ENCODE peak calls at places on chromosome 15, in five cellular contexts. U, H, Z, R and V are unnamed samples.

GRCh38 chr15:90465930-90466567 is 63.7 kb upstream of the CRTC3 start:
- DNase-seq in U (no peak), H (no peak), Z (peak), R (no peak), V (no peak)

GRCh38 chr15:34837246-34838016 is 42.1 kb upstream of the ACTC1 start:
- DNase-seq in U (no peak), H (no peak), Z (peak), R (no peak), V (no peak)

GRCh38 chr15:68019814-68020525 is 34.1 kb upstream of the PIAS1 start:
- DNase-seq in U (no peak), H (no peak), Z (no peak), R (no peak), V (no peak)

GRCh38 chr15:70438776-70439175 is 324.6 kb downstream of the UACA start:
- DNase-seq in U (no peak), H (no peak), Z (no peak), R (no peak), V (no peak)

GRCh38 chr15:78850926-78851600 is 21.6 kb upstream of the MORF4L1 start:
- DNase-seq in U (no peak), H (no peak), Z (no peak), R (no peak), V (no peak)

GRCh38 chr15:80483656-80484055 is 79.5 kb downstream of the ARNT2 start:
- DNase-seq in U (no peak), H (no peak), Z (no peak), R (no peak), V (no peak)

GRCh38 chr15:88686166-88686565 is 47.4 kb downstream of the ISG20 start:
- DNase-seq in U (no peak), H (no peak), Z (no peak), R (no peak), V (peak)

GRCh38 chr15:55186331-55186730 is 10.4 kb downstream of the RSL24D1 start:
- DNase-seq in U (no peak), H (no peak), Z (no peak), R (no peak), V (no peak)

GRCh38 chr15:52093539-52094502 is 18.8 kb downstream of the BCL2L10 start:
- DNase-seq in U (peak), H (no peak), Z (peak), R (no peak), V (peak)

GRCh38 chr15:42826251-42826890 is 89.4 kb upstream of the CDAN1 start:
- DNase-seq in U (no peak), H (no peak), Z (no peak), R (no peak), V (no peak)

GRCh38 chr15:93311620-93312019 is 222.6 kb upstream of the RGMA start:
- DNase-seq in U (no peak), H (no peak), Z (no peak), R (no peak), V (peak)

GRCh38 chr15:62254137-62254934 is 89.3 kb upstream of the C2CD4B start:
- DNase-seq in U (peak), H (peak), Z (peak), R (peak), V (no peak)

GRCh38 chr15:29522373-29523276 is 253.0 kb upstream of the NSMCE3 start:
- DNase-seq in U (no peak), H (no peak), Z (peak), R (no peak), V (peak)

GRCh38 chr15:40536501-40536900 is 28.3 kb downstream of the CCDC32 start:
- DNase-seq in U (no peak), H (no peak), Z (peak), R (no peak), V (peak)

GRCh38 chr15:73146419-73146818 is 94.2 kb downstream of the NEO1 start:
- DNase-seq in U (no peak), H (no peak), Z (no peak), R (no peak), V (no peak)